ENCODE peak calls at places on chromosomes 11 and 22, in nine cellular contexts. One of them, this sample, is unnamed.

GRCh38 chr22:28939932-28940331 is 56.6 kb downstream of the ZNRF3 start:
- DNase-seq in endothelial cell: no peak
- DNase-seq in H1: no peak
- DNase-seq in cardiac muscle cell: no peak
- DNase-seq in kidney: no peak
- DNase-seq in GM20000: no peak
- DNase-seq in body of pancreas: no peak
- DNase-seq in hepatocyte: no peak
- DNase-seq in GM10248: no peak
- DNase-seq in this sample: no peak

GRCh38 chr11:124672531-124673215 is 866 bp downstream of the SIAE start:
- DNase-seq in endothelial cell: no peak
- DNase-seq in hepatocyte: peak; percentile 32
- DNase-seq in body of pancreas: no peak
- DNase-seq in GM20000: no peak
- DNase-seq in kidney: no peak
- DNase-seq in cardiac muscle cell: no peak
- DNase-seq in GM10248: no peak
- DNase-seq in H1: no peak
- DNase-seq in this sample: no peak

GRCh38 chr22:45246060-45246985 is 5.6 kb upstream of the KIAA0930 start:
- DNase-seq in GM20000: no peak
- DNase-seq in endothelial cell: no peak
- DNase-seq in GM10248: no peak
- DNase-seq in body of pancreas: peak; percentile 95
- DNase-seq in hepatocyte: peak; percentile 94
- DNase-seq in H1: no peak
- DNase-seq in kidney: peak; percentile 78
- DNase-seq in cardiac muscle cell: peak; percentile 87
- DNase-seq in this sample: no peak

GRCh38 chr11:118202599-118203422 is 22.0 kb downstream of the JAML start:
- DNase-seq in body of pancreas: peak; percentile 32
- DNase-seq in endothelial cell: no peak
- DNase-seq in GM10248: no peak
- DNase-seq in H1: no peak
- DNase-seq in kidney: no peak
- DNase-seq in GM20000: no peak
- DNase-seq in cardiac muscle cell: no peak
- DNase-seq in hepatocyte: peak; percentile 76
- DNase-seq in this sample: no peak

GRCh38 chr11:68535098-68535497 is 74.5 kb downstream of the PPP6R3 start:
- DNase-seq in GM10248: no peak
- DNase-seq in kidney: no peak
- DNase-seq in cardiac muscle cell: no peak
- DNase-seq in body of pancreas: no peak
- DNase-seq in endothelial cell: no peak
- DNase-seq in GM20000: no peak
- DNase-seq in H1: no peak
- DNase-seq in hepatocyte: no peak
- DNase-seq in this sample: no peak

GRCh38 chr11:74819400-74819799 is 70.8 kb downstream of the RNF169 start:
- DNase-seq in H1: no peak
- DNase-seq in hepatocyte: no peak
- DNase-seq in endothelial cell: no peak
- DNase-seq in cardiac muscle cell: peak; percentile 36
- DNase-seq in body of pancreas: no peak
- DNase-seq in GM10248: no peak
- DNase-seq in GM20000: no peak
- DNase-seq in kidney: no peak
- DNase-seq in this sample: no peak

GRCh38 chr11:132734217-132734616 is 798.1 kb downstream of the OPCML start:
- DNase-seq in cardiac muscle cell: peak; percentile 18
- DNase-seq in body of pancreas: no peak
- DNase-seq in kidney: no peak
- DNase-seq in GM10248: no peak
- DNase-seq in H1: no peak
- DNase-seq in hepatocyte: no peak
- DNase-seq in endothelial cell: no peak
- DNase-seq in GM20000: no peak
- DNase-seq in this sample: no peak

GRCh38 chr11:8779107-8779506 is 96.5 kb downstream of the RPL27A start:
- DNase-seq in kidney: no peak
- DNase-seq in GM10248: no peak
- DNase-seq in GM20000: no peak
- DNase-seq in body of pancreas: no peak
- DNase-seq in endothelial cell: no peak
- DNase-seq in cardiac muscle cell: no peak
- DNase-seq in hepatocyte: no peak
- DNase-seq in H1: no peak
- DNase-seq in this sample: no peak

GRCh38 chr22:46444390-46444854 is 93.0 kb downstream of the CELSR1 start:
- DNase-seq in GM10248: no peak
- DNase-seq in kidney: no peak
- DNase-seq in endothelial cell: no peak
- DNase-seq in GM20000: no peak
- DNase-seq in cardiac muscle cell: no peak
- DNase-seq in body of pancreas: no peak
- DNase-seq in hepatocyte: no peak
- DNase-seq in H1: no peak
- DNase-seq in this sample: no peak

GRCh38 chr22:47166446-47167016 is 404.1 kb downstream of the TBC1D22A start:
- DNase-seq in endothelial cell: no peak
- DNase-seq in kidney: peak; percentile 26
- DNase-seq in cardiac muscle cell: no peak
- DNase-seq in GM20000: no peak
- DNase-seq in GM10248: no peak
- DNase-seq in H1: no peak
- DNase-seq in body of pancreas: no peak
- DNase-seq in hepatocyte: no peak
- DNase-seq in this sample: no peak

GRCh38 chr11:86152006-86152862 is 83.3 kb upstream of the PICALM start:
- DNase-seq in endothelial cell: no peak
- DNase-seq in GM10248: no peak
- DNase-seq in kidney: no peak
- DNase-seq in cardiac muscle cell: peak; percentile 29
- DNase-seq in H1: no peak
- DNase-seq in GM20000: no peak
- DNase-seq in body of pancreas: peak; percentile 18
- DNase-seq in hepatocyte: no peak
- DNase-seq in this sample: no peak

GRCh38 chr11:126083829-126084607 is 21.4 kb upstream of the CDON start:
- DNase-seq in cardiac muscle cell: no peak
- DNase-seq in body of pancreas: peak; percentile 42
- DNase-seq in GM10248: no peak
- DNase-seq in hepatocyte: no peak
- DNase-seq in kidney: no peak
- DNase-seq in GM20000: no peak
- DNase-seq in endothelial cell: no peak
- DNase-seq in H1: no peak
- DNase-seq in this sample: no peak

GRCh38 chr22:46052801-46053562 is 76.0 kb upstream of the WNT7B start:
- DNase-seq in GM10248: no peak
- DNase-seq in endothelial cell: no peak
- DNase-seq in H1: no peak
- DNase-seq in hepatocyte: no peak
- DNase-seq in GM20000: no peak
- DNase-seq in kidney: peak; percentile 85
- DNase-seq in body of pancreas: peak; percentile 79
- DNase-seq in cardiac muscle cell: peak; percentile 49
- DNase-seq in this sample: no peak

GRCh38 chr11:58629857-58630256 is 7.4 kb downstream of the CNTF start:
- DNase-seq in cardiac muscle cell: peak; percentile 79
- DNase-seq in GM10248: peak; percentile 58
- DNase-seq in kidney: no peak
- DNase-seq in H1: no peak
- DNase-seq in GM20000: peak; percentile 49
- DNase-seq in hepatocyte: peak; percentile 46
- DNase-seq in endothelial cell: peak; percentile 18
- DNase-seq in body of pancreas: peak; percentile 36
- DNase-seq in this sample: no peak

GRCh38 chr11:71286701-71287643 is 34.6 kb upstream of the SHANK2 start:
- DNase-seq in GM20000: no peak
- DNase-seq in GM10248: no peak
- DNase-seq in cardiac muscle cell: peak; percentile 82
- DNase-seq in kidney: peak; percentile 89
- DNase-seq in endothelial cell: no peak
- DNase-seq in hepatocyte: no peak
- DNase-seq in body of pancreas: peak; percentile 75
- DNase-seq in H1: no peak
- DNase-seq in this sample: no peak

GRCh38 chr22:19208287-19208847 is 29.8 kb upstream of the SLC25A1 start:
- DNase-seq in body of pancreas: no peak
- DNase-seq in endothelial cell: no peak
- DNase-seq in kidney: no peak
- DNase-seq in hepatocyte: no peak
- DNase-seq in GM20000: no peak
- DNase-seq in GM10248: no peak
- DNase-seq in H1: no peak
- DNase-seq in cardiac muscle cell: no peak
- DNase-seq in this sample: no peak

GRCh38 chr11:58061813-58062212 is 31.1 kb downstream of the OR6Q1 start:
- DNase-seq in hepatocyte: no peak
- DNase-seq in GM20000: no peak
- DNase-seq in GM10248: no peak
- DNase-seq in kidney: no peak
- DNase-seq in cardiac muscle cell: peak; percentile 49
- DNase-seq in endothelial cell: no peak
- DNase-seq in H1: no peak
- DNase-seq in body of pancreas: no peak
- DNase-seq in this sample: no peak

GRCh38 chr11:75966546-75967287 is 151.7 kb downstream of the UVRAG start:
- DNase-seq in kidney: no peak
- DNase-seq in hepatocyte: peak; percentile 19
- DNase-seq in endothelial cell: no peak
- DNase-seq in cardiac muscle cell: peak; percentile 89
- DNase-seq in body of pancreas: no peak
- DNase-seq in GM10248: peak; percentile 20
- DNase-seq in H1: no peak
- DNase-seq in GM20000: peak; percentile 7
- DNase-seq in this sample: no peak

GRCh38 chr11:60859616-60860250 is 4.0 kb upstream of the PTGDR2 start:
- DNase-seq in hepatocyte: no peak
- DNase-seq in GM10248: no peak
- DNase-seq in cardiac muscle cell: no peak
- DNase-seq in endothelial cell: no peak
- DNase-seq in GM20000: no peak
- DNase-seq in kidney: peak; percentile 47
- DNase-seq in H1: no peak
- DNase-seq in body of pancreas: no peak
- DNase-seq in this sample: no peak
- TF ChIP-seq CTCF in hepatocyte: no peak
- TF ChIP-seq CTCF in GM10248: no peak
- TF ChIP-seq CTCF in cardiac muscle cell: no peak
- TF ChIP-seq CTCF in endothelial cell: no peak
- TF ChIP-seq CTCF in GM20000: no peak
- TF ChIP-seq CTCF in kidney: no peak
- TF ChIP-seq CTCF in H1: no peak
- TF ChIP-seq CTCF in body of pancreas: no peak
- TF ChIP-seq CTCF in this sample: no peak

GRCh38 chr11:29957406-29957805 is 59.4 kb downstream of the KCNA4 start:
- DNase-seq in endothelial cell: no peak
- DNase-seq in H1: no peak
- DNase-seq in kidney: no peak
- DNase-seq in GM10248: no peak
- DNase-seq in GM20000: no peak
- DNase-seq in cardiac muscle cell: no peak
- DNase-seq in body of pancreas: no peak
- DNase-seq in hepatocyte: no peak
- DNase-seq in this sample: no peak

GRCh38 chr11:29959488-29959887 is 57.3 kb downstream of the KCNA4 start:
- DNase-seq in body of pancreas: no peak
- DNase-seq in hepatocyte: no peak
- DNase-seq in GM10248: no peak
- DNase-seq in H1: no peak
- DNase-seq in cardiac muscle cell: no peak
- DNase-seq in kidney: no peak
- DNase-seq in GM20000: no peak
- DNase-seq in endothelial cell: no peak
- DNase-seq in this sample: no peak

GRCh38 chr11:29963796-29964195 is 53.0 kb downstream of the KCNA4 start:
- DNase-seq in cardiac muscle cell: no peak
- DNase-seq in endothelial cell: no peak
- DNase-seq in hepatocyte: no peak
- DNase-seq in body of pancreas: no peak
- DNase-seq in GM20000: no peak
- DNase-seq in kidney: no peak
- DNase-seq in H1: no peak
- DNase-seq in GM10248: no peak
- DNase-seq in this sample: no peak

GRCh38 chr11:29963068-29963467 is 53.8 kb downstream of the KCNA4 start:
- DNase-seq in H1: no peak
- DNase-seq in GM10248: no peak
- DNase-seq in endothelial cell: no peak
- DNase-seq in hepatocyte: no peak
- DNase-seq in GM20000: no peak
- DNase-seq in cardiac muscle cell: no peak
- DNase-seq in kidney: no peak
- DNase-seq in body of pancreas: no peak
- DNase-seq in this sample: no peak

GRCh38 chr11:29962243-29962642 is 54.6 kb downstream of the KCNA4 start:
- DNase-seq in GM10248: no peak
- DNase-seq in body of pancreas: no peak
- DNase-seq in GM20000: no peak
- DNase-seq in cardiac muscle cell: no peak
- DNase-seq in hepatocyte: peak; percentile 7
- DNase-seq in kidney: no peak
- DNase-seq in H1: peak; percentile 13
- DNase-seq in endothelial cell: peak; percentile 30
- DNase-seq in this sample: no peak
- TF ChIP-seq CTCF in GM10248: no peak
- TF ChIP-seq CTCF in body of pancreas: peak; percentile 10
- TF ChIP-seq CTCF in GM20000: no peak
- TF ChIP-seq CTCF in cardiac muscle cell: peak; percentile 25
- TF ChIP-seq CTCF in hepatocyte: no peak
- TF ChIP-seq CTCF in kidney: no peak
- TF ChIP-seq CTCF in H1: peak; percentile 48
- TF ChIP-seq CTCF in endothelial cell: peak; percentile 76
- TF ChIP-seq CTCF in this sample: peak; percentile 3

GRCh38 chr11:29879560-29879959 is 137.3 kb downstream of the KCNA4 start:
- DNase-seq in endothelial cell: no peak
- DNase-seq in GM10248: no peak
- DNase-seq in H1: no peak
- DNase-seq in hepatocyte: no peak
- DNase-seq in cardiac muscle cell: peak; percentile 29
- DNase-seq in kidney: no peak
- DNase-seq in body of pancreas: no peak
- DNase-seq in GM20000: no peak
- DNase-seq in this sample: no peak
- TF ChIP-seq CTCF in endothelial cell: no peak
- TF ChIP-seq CTCF in GM10248: no peak
- TF ChIP-seq CTCF in H1: no peak
- TF ChIP-seq CTCF in hepatocyte: no peak
- TF ChIP-seq CTCF in cardiac muscle cell: no peak
- TF ChIP-seq CTCF in kidney: no peak
- TF ChIP-seq CTCF in body of pancreas: no peak
- TF ChIP-seq CTCF in GM20000: no peak
- TF ChIP-seq CTCF in this sample: no peak

DNA sequence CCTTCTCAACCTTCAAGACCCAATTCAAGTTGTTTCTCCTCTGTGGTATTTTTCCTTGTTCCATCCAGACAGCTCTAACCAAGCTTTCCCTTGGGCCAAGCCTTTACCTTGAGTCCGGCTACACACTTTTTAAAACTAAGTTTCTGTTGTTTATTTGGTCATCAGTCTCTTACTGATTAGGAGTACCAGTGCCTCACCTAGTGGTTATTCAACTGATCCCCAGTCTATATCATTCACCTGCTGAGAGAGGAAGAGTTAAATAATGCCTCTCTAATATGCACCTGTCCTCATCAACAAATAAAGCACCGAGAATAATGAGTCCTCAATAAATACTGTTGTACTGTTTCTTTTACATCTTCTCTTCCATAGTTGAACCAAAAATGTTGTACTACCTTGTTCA is 160.8 kb downstream of the MSANTD4 start:
- DNase-seq in endothelial cell: no peak
- DNase-seq in GM10248: no peak
- DNase-seq in kidney: no peak
- DNase-seq in H1: no peak
- DNase-seq in GM20000: no peak
- DNase-seq in cardiac muscle cell: peak; percentile 7
- DNase-seq in body of pancreas: no peak
- DNase-seq in hepatocyte: peak; percentile 19
- DNase-seq in this sample: no peak
- TF ChIP-seq CTCF in endothelial cell: no peak
- TF ChIP-seq CTCF in GM10248: peak; percentile 10
- TF ChIP-seq CTCF in kidney: peak; percentile 22
- TF ChIP-seq CTCF in H1: peak; percentile 38
- TF ChIP-seq CTCF in GM20000: no peak
- TF ChIP-seq CTCF in cardiac muscle cell: peak; percentile 23
- TF ChIP-seq CTCF in body of pancreas: no peak
- TF ChIP-seq CTCF in hepatocyte: peak; percentile 44
- TF ChIP-seq CTCF in this sample: peak; percentile 27